ENCODE peak calls at places on chromosomes 6 and 20, in five cellular contexts. L is activated naive CD4-positive, alpha-beta T cell; J is EL; T is aorta; A is omental fat pad. W is an unnamed sample.

GRCh38 chr6:165834613-165835259 is 171.7 kb upstream of the PDE10A start:
- DNase-seq in L (no peak), T (no peak), A (no peak), J (no peak), W (no peak)

GRCh38 chr6:20840675-20841074 is 306.4 kb downstream of the CDKAL1 start:
- DNase-seq in A (no peak), J (peak), T (no peak), L (no peak), W (no peak)

GRCh38 chr6:105291525-105291924 is 111.4 kb downstream of the PREP start:
- DNase-seq in A (no peak), L (no peak), J (no peak), T (no peak), W (no peak)

GRCh38 chr20:58069796-58070663 is 158.4 kb downstream of the ANKRD60 start:
- DNase-seq in T (no peak), J (no peak), A (no peak), L (no peak), W (peak)

GRCh38 chr6:90544085-90544484 is 42.8 kb downstream of the MAP3K7 start:
- DNase-seq in A (no peak), T (no peak), L (no peak), J (no peak), W (no peak)

GRCh38 chr6:149834513-149835481 is 29.4 kb downstream of the LRP11 start:
- DNase-seq in J (peak), A (peak), L (peak), T (no peak), W (no peak)

GRCh38 chr6:148272597-148272996 is 70.0 kb upstream of the SASH1 start:
- DNase-seq in A (no peak), J (no peak), T (no peak), L (no peak), W (no peak)

GRCh38 chr6:82022614-82023102 is 224.9 kb downstream of the IBTK start:
- DNase-seq in L (no peak), A (no peak), J (peak), T (no peak), W (no peak)

GRCh38 chr6:151257984-151258445 is 18.2 kb downstream of the AKAP12 start:
- DNase-seq in A (no peak), T (no peak), L (no peak), J (no peak), W (no peak)

GRCh38 chr6:30889138-30889885 is 5.0 kb downstream of the DDR1 start:
- DNase-seq in T (no peak), J (no peak), A (no peak), L (no peak), W (peak)

GRCh38 chr6:32140420-32141046 is 10.4 kb upstream of the FKBPL start:
- DNase-seq in A (no peak), J (no peak), L (no peak), T (no peak), W (no peak)

W was measured in lower leg skin.